ENCODE peak calls at places on chromosome 7, in four cellular contexts. X, Y, F and B are unnamed samples.
A peak's percentile ranks its signal among the peaks of the same experiment; 100 is the strongest.

GRCh38 chr7:33917661-33918060 is 12.3 kb downstream of the BMPER start:
- DNase-seq in X (no peak), F (no peak), Y (no peak), B (no peak)

GRCh38 chr7:34075976-34076375 is 170.6 kb downstream of the BMPER start:
- DNase-seq in F (no peak), Y (no peak), X (no peak), B (no peak)

GRCh38 chr7:113086431-113086888 is at the start of gene GPR85:
- DNase-seq in X (peak; percentile 5), F (peak; percentile 22), Y (peak; percentile 32), B (no peak)

GRCh38 chr7:4837041-4837813 is 24.6 kb downstream of the PAPOLB start:
- DNase-seq in X (no peak), Y (no peak), F (no peak), B (no peak)

GRCh38 chr7:80740778-80741545 is 102.5 kb downstream of the CD36 start:
- DNase-seq in Y (no peak), X (no peak), F (peak; percentile 41), B (no peak)

GRCh38 chr7:44184874-44185446 is 4.3 kb downstream of the GCK start:
- DNase-seq in X (no peak), F (no peak), Y (no peak), B (no peak)

GRCh38 chr7:64849250-64849923 is 53.7 kb upstream of the ZNF273 start:
- DNase-seq in Y (no peak), X (no peak), F (peak; percentile 6), B (no peak)

GRCh38 chr7:40316176-40316575 is 181.4 kb downstream of the SUGCT start:
- DNase-seq in X (no peak), F (no peak), Y (no peak), B (no peak)

GRCh38 chr7:138449580-138449979 is 10.5 kb upstream of the TRIM24 start:
- DNase-seq in X (no peak), F (no peak), Y (no peak), B (no peak)

GRCh38 chr7:120055300-120055699 is 217.7 kb upstream of the KCND2 start:
- DNase-seq in Y (no peak), X (no peak), F (no peak), B (no peak)

GRCh38 chr7:69656077-69656476 is 57.8 kb downstream of the AUTS2 start:
- DNase-seq in Y (no peak), F (no peak), X (no peak), B (no peak)

GRCh38 chr7:112431803-112432202 is 18.5 kb upstream of the IFRD1 start:
- DNase-seq in F (no peak), Y (no peak), X (no peak), B (no peak)

GRCh38 chr7:28754027-28754426 is 204.1 kb downstream of the TRIL start:
- DNase-seq in F (no peak), Y (no peak), X (no peak), B (no peak)

GRCh38 chr7:151086802-151087246 is 549 bp downstream of the AGAP3 start:
- DNase-seq in Y (no peak), F (no peak), X (no peak), B (no peak)

GRCh38 chr7:12788591-12788990 is 101.2 kb downstream of the ARL4A start:
- DNase-seq in Y (no peak), X (no peak), F (no peak), B (no peak)

GRCh38 chr7:23473848-23474097 is 3.5 kb upstream of the IGF2BP3 start:
- DNase-seq in Y (no peak), F (no peak), X (peak; percentile 46), B (no peak)

GRCh38 chr7:51930834-51931233 is 614.2 kb upstream of the COBL start:
- DNase-seq in F (peak; percentile 43), Y (no peak), X (no peak), B (no peak)